ENCODE peak calls at places on chromosome 5, in five cellular contexts. One of them, this sample, is unnamed.

GRCh38 chr5:108924457-108924961 is 176.8 kb downstream of the FER start:
- DNase-seq in heart left ventricle: no peak
- DNase-seq in A549: no peak
- DNase-seq in EH: no peak
- DNase-seq in stimulated activated CD8-positive, alpha-beta memory T cell treated with anti-CD3 and anti-CD28 coated beads, Interleukin-4, amount 100 ng/mL, for 24 hours: no peak
- DNase-seq in this sample: no peak

GRCh38 chr5:95406426-95407093 is 15.4 kb downstream of the FAM81B start:
- DNase-seq in heart left ventricle: no peak
- DNase-seq in stimulated activated CD8-positive, alpha-beta memory T cell treated with anti-CD3 and anti-CD28 coated beads, Interleukin-4, amount 100 ng/mL, for 24 hours: no peak
- DNase-seq in EH: peak
- DNase-seq in A549: no peak
- DNase-seq in this sample: no peak

GRCh38 chr5:134582281-134582680 is 50.3 kb downstream of the SAR1B start:
- DNase-seq in stimulated activated CD8-positive, alpha-beta memory T cell treated with anti-CD3 and anti-CD28 coated beads, Interleukin-4, amount 100 ng/mL, for 24 hours: no peak
- DNase-seq in heart left ventricle: no peak
- DNase-seq in A549: no peak
- DNase-seq in EH: no peak
- DNase-seq in this sample: no peak

GRCh38 chr5:179878222-179879002 is 19.8 kb upstream of the MRNIP start:
- DNase-seq in EH: peak
- DNase-seq in heart left ventricle: no peak
- DNase-seq in stimulated activated CD8-positive, alpha-beta memory T cell treated with anti-CD3 and anti-CD28 coated beads, Interleukin-4, amount 100 ng/mL, for 24 hours: no peak
- DNase-seq in A549: no peak
- DNase-seq in this sample: no peak

GRCh38 chr5:75040973-75041372 is 11.4 kb downstream of the GCNT4 start:
- DNase-seq in stimulated activated CD8-positive, alpha-beta memory T cell treated with anti-CD3 and anti-CD28 coated beads, Interleukin-4, amount 100 ng/mL, for 24 hours: no peak
- DNase-seq in A549: no peak
- DNase-seq in heart left ventricle: no peak
- DNase-seq in EH: peak
- DNase-seq in this sample: no peak

GRCh38 chr5:160395111-160395510 is 4.7 kb downstream of the FAM200C start:
- DNase-seq in heart left ventricle: no peak
- DNase-seq in EH: no peak
- DNase-seq in stimulated activated CD8-positive, alpha-beta memory T cell treated with anti-CD3 and anti-CD28 coated beads, Interleukin-4, amount 100 ng/mL, for 24 hours: no peak
- DNase-seq in A549: no peak
- DNase-seq in this sample: no peak

GRCh38 chr5:84113246-84114118 is 271.2 kb downstream of the EDIL3 start:
- DNase-seq in EH: peak
- DNase-seq in heart left ventricle: no peak
- DNase-seq in stimulated activated CD8-positive, alpha-beta memory T cell treated with anti-CD3 and anti-CD28 coated beads, Interleukin-4, amount 100 ng/mL, for 24 hours: no peak
- DNase-seq in A549: no peak
- DNase-seq in this sample: no peak

GRCh38 chr5:84480873-84481637 is 96.4 kb upstream of the EDIL3 start:
- DNase-seq in heart left ventricle: no peak
- DNase-seq in stimulated activated CD8-positive, alpha-beta memory T cell treated with anti-CD3 and anti-CD28 coated beads, Interleukin-4, amount 100 ng/mL, for 24 hours: no peak
- DNase-seq in EH: no peak
- DNase-seq in A549: no peak
- DNase-seq in this sample: no peak

GRCh38 chr5:52657231-52657645 is 130.5 kb upstream of the ITGA1 start:
- DNase-seq in heart left ventricle: no peak
- DNase-seq in A549: peak
- DNase-seq in EH: peak
- DNase-seq in stimulated activated CD8-positive, alpha-beta memory T cell treated with anti-CD3 and anti-CD28 coated beads, Interleukin-4, amount 100 ng/mL, for 24 hours: no peak
- DNase-seq in this sample: no peak

GRCh38 chr5:7493622-7494021 is 97.7 kb downstream of the ADCY2 start:
- DNase-seq in EH: no peak
- DNase-seq in stimulated activated CD8-positive, alpha-beta memory T cell treated with anti-CD3 and anti-CD28 coated beads, Interleukin-4, amount 100 ng/mL, for 24 hours: no peak
- DNase-seq in A549: no peak
- DNase-seq in heart left ventricle: no peak
- DNase-seq in this sample: no peak

GRCh38 chr5:113112435-113112834 is 135.8 kb downstream of the DCP2 start:
- DNase-seq in A549: no peak
- DNase-seq in heart left ventricle: no peak
- DNase-seq in EH: peak
- DNase-seq in stimulated activated CD8-positive, alpha-beta memory T cell treated with anti-CD3 and anti-CD28 coated beads, Interleukin-4, amount 100 ng/mL, for 24 hours: no peak
- DNase-seq in this sample: no peak

GRCh38 chr5:116600876-116601275 is 26.3 kb upstream of the SEMA6A start:
- DNase-seq in stimulated activated CD8-positive, alpha-beta memory T cell treated with anti-CD3 and anti-CD28 coated beads, Interleukin-4, amount 100 ng/mL, for 24 hours: no peak
- DNase-seq in EH: peak
- DNase-seq in heart left ventricle: no peak
- DNase-seq in A549: no peak
- DNase-seq in this sample: no peak

GRCh38 chr5:179251276-179251969 is 93.8 kb downstream of the ADAMTS2 start:
- DNase-seq in EH: no peak
- DNase-seq in stimulated activated CD8-positive, alpha-beta memory T cell treated with anti-CD3 and anti-CD28 coated beads, Interleukin-4, amount 100 ng/mL, for 24 hours: no peak
- DNase-seq in A549: no peak
- DNase-seq in heart left ventricle: no peak
- DNase-seq in this sample: no peak

GRCh38 chr5:52746539-52746938 is 41.2 kb upstream of the ITGA1 start:
- DNase-seq in EH: peak
- DNase-seq in A549: no peak
- DNase-seq in heart left ventricle: no peak
- DNase-seq in stimulated activated CD8-positive, alpha-beta memory T cell treated with anti-CD3 and anti-CD28 coated beads, Interleukin-4, amount 100 ng/mL, for 24 hours: no peak
- DNase-seq in this sample: no peak

GRCh38 chr5:82211855-82212572 is 66.1 kb downstream of the RPS23 start:
- DNase-seq in EH: no peak
- DNase-seq in heart left ventricle: no peak
- DNase-seq in A549: no peak
- DNase-seq in stimulated activated CD8-positive, alpha-beta memory T cell treated with anti-CD3 and anti-CD28 coated beads, Interleukin-4, amount 100 ng/mL, for 24 hours: no peak
- DNase-seq in this sample: no peak

GRCh38 chr5:16593630-16594029 is 23.2 kb downstream of the RETREG1 start:
- DNase-seq in heart left ventricle: no peak
- DNase-seq in stimulated activated CD8-positive, alpha-beta memory T cell treated with anti-CD3 and anti-CD28 coated beads, Interleukin-4, amount 100 ng/mL, for 24 hours: no peak
- DNase-seq in EH: no peak
- DNase-seq in A549: no peak
- DNase-seq in this sample: no peak

GRCh38 chr5:33513786-33514185 is 73.0 kb downstream of the TARS1 start:
- DNase-seq in A549: no peak
- DNase-seq in EH: peak
- DNase-seq in heart left ventricle: no peak
- DNase-seq in stimulated activated CD8-positive, alpha-beta memory T cell treated with anti-CD3 and anti-CD28 coated beads, Interleukin-4, amount 100 ng/mL, for 24 hours: no peak
- DNase-seq in this sample: no peak

GRCh38 chr5:90477073-90477472 is 2.4 kb downstream of the POLR3G start:
- DNase-seq in EH: peak
- DNase-seq in stimulated activated CD8-positive, alpha-beta memory T cell treated with anti-CD3 and anti-CD28 coated beads, Interleukin-4, amount 100 ng/mL, for 24 hours: no peak
- DNase-seq in A549: no peak
- DNase-seq in heart left ventricle: no peak
- DNase-seq in this sample: no peak

GRCh38 chr5:92922231-92922967 is 658.6 kb downstream of the NR2F1-AS1 start:
- DNase-seq in EH: no peak
- DNase-seq in heart left ventricle: no peak
- DNase-seq in A549: no peak
- DNase-seq in stimulated activated CD8-positive, alpha-beta memory T cell treated with anti-CD3 and anti-CD28 coated beads, Interleukin-4, amount 100 ng/mL, for 24 hours: no peak
- DNase-seq in this sample: no peak

GRCh38 chr5:173671121-173671949 is 54.9 kb upstream of the BOD1 start:
- DNase-seq in EH: peak
- DNase-seq in A549: no peak
- DNase-seq in heart left ventricle: peak
- DNase-seq in stimulated activated CD8-positive, alpha-beta memory T cell treated with anti-CD3 and anti-CD28 coated beads, Interleukin-4, amount 100 ng/mL, for 24 hours: no peak
- DNase-seq in this sample: no peak

GRCh38 chr5:40871177-40871576 is 30.0 kb downstream of the CARD6 start:
- DNase-seq in heart left ventricle: no peak
- DNase-seq in A549: no peak
- DNase-seq in EH: peak
- DNase-seq in stimulated activated CD8-positive, alpha-beta memory T cell treated with anti-CD3 and anti-CD28 coated beads, Interleukin-4, amount 100 ng/mL, for 24 hours: no peak
- DNase-seq in this sample: no peak

GRCh38 chr5:139635606-139636206 is 12.4 kb upstream of the CXXC5 start:
- DNase-seq in EH: peak
- DNase-seq in heart left ventricle: peak
- DNase-seq in A549: no peak
- DNase-seq in stimulated activated CD8-positive, alpha-beta memory T cell treated with anti-CD3 and anti-CD28 coated beads, Interleukin-4, amount 100 ng/mL, for 24 hours: no peak
- DNase-seq in this sample: no peak

GRCh38 chr5:42963412-42963811 is 76.7 kb downstream of the ANXA2R start:
- DNase-seq in stimulated activated CD8-positive, alpha-beta memory T cell treated with anti-CD3 and anti-CD28 coated beads, Interleukin-4, amount 100 ng/mL, for 24 hours: no peak
- DNase-seq in EH: no peak
- DNase-seq in A549: no peak
- DNase-seq in heart left ventricle: no peak
- DNase-seq in this sample: no peak

GRCh38 chr5:58406394-58406793 is 53.5 kb downstream of the PLK2 start:
- DNase-seq in EH: no peak
- DNase-seq in heart left ventricle: no peak
- DNase-seq in A549: no peak
- DNase-seq in stimulated activated CD8-positive, alpha-beta memory T cell treated with anti-CD3 and anti-CD28 coated beads, Interleukin-4, amount 100 ng/mL, for 24 hours: no peak
- DNase-seq in this sample: no peak

GRCh38 chr5:9534881-9535517 is 10.9 kb downstream of the SEMA5A start:
- DNase-seq in A549: no peak
- DNase-seq in EH: no peak
- DNase-seq in stimulated activated CD8-positive, alpha-beta memory T cell treated with anti-CD3 and anti-CD28 coated beads, Interleukin-4, amount 100 ng/mL, for 24 hours: no peak
- DNase-seq in heart left ventricle: no peak
- DNase-seq in this sample: no peak

GRCh38 chr5:142821733-142822487 is 51.7 kb downstream of the ARHGAP26 start:
- DNase-seq in A549: peak
- DNase-seq in stimulated activated CD8-positive, alpha-beta memory T cell treated with anti-CD3 and anti-CD28 coated beads, Interleukin-4, amount 100 ng/mL, for 24 hours: no peak
- DNase-seq in heart left ventricle: no peak
- DNase-seq in EH: peak
- DNase-seq in this sample: no peak

GRCh38 chr5:134851307-134851923 is 5.6 kb downstream of the C5orf24 start:
- DNase-seq in stimulated activated CD8-positive, alpha-beta memory T cell treated with anti-CD3 and anti-CD28 coated beads, Interleukin-4, amount 100 ng/mL, for 24 hours: no peak
- DNase-seq in EH: peak
- DNase-seq in heart left ventricle: no peak
- DNase-seq in A549: no peak
- DNase-seq in this sample: no peak

GRCh38 chr5:111774525-111774924 is 17.5 kb upstream of the NREP start:
- DNase-seq in heart left ventricle: no peak
- DNase-seq in stimulated activated CD8-positive, alpha-beta memory T cell treated with anti-CD3 and anti-CD28 coated beads, Interleukin-4, amount 100 ng/mL, for 24 hours: no peak
- DNase-seq in A549: no peak
- DNase-seq in EH: peak
- DNase-seq in this sample: no peak

GRCh38 chr5:107340631-107341030 is 330.1 kb downstream of the EFNA5 start:
- DNase-seq in A549: no peak
- DNase-seq in heart left ventricle: no peak
- DNase-seq in EH: no peak
- DNase-seq in stimulated activated CD8-positive, alpha-beta memory T cell treated with anti-CD3 and anti-CD28 coated beads, Interleukin-4, amount 100 ng/mL, for 24 hours: no peak
- DNase-seq in this sample: no peak

GRCh38 chr5:163339148-163339547 is 98.2 kb upstream of the CCNG1 start:
- DNase-seq in EH: no peak
- DNase-seq in stimulated activated CD8-positive, alpha-beta memory T cell treated with anti-CD3 and anti-CD28 coated beads, Interleukin-4, amount 100 ng/mL, for 24 hours: no peak
- DNase-seq in A549: no peak
- DNase-seq in heart left ventricle: no peak
- DNase-seq in this sample: no peak

GRCh38 chr5:17805426-17805825 is 171.2 kb downstream of the TAF11L14 start:
- DNase-seq in heart left ventricle: no peak
- DNase-seq in EH: no peak
- DNase-seq in A549: no peak
- DNase-seq in stimulated activated CD8-positive, alpha-beta memory T cell treated with anti-CD3 and anti-CD28 coated beads, Interleukin-4, amount 100 ng/mL, for 24 hours: no peak
- DNase-seq in this sample: no peak

GRCh38 chr5:96652769-96653455 is 9.3 kb upstream of the CAST start:
- DNase-seq in A549: no peak
- DNase-seq in EH: peak
- DNase-seq in stimulated activated CD8-positive, alpha-beta memory T cell treated with anti-CD3 and anti-CD28 coated beads, Interleukin-4, amount 100 ng/mL, for 24 hours: no peak
- DNase-seq in heart left ventricle: no peak
- DNase-seq in this sample: no peak

GRCh38 chr5:117953272-117953671 is 1035.1 kb downstream of the DTWD2 start:
- DNase-seq in stimulated activated CD8-positive, alpha-beta memory T cell treated with anti-CD3 and anti-CD28 coated beads, Interleukin-4, amount 100 ng/mL, for 24 hours: no peak
- DNase-seq in heart left ventricle: no peak
- DNase-seq in EH: no peak
- DNase-seq in A549: no peak
- DNase-seq in this sample: no peak

GRCh38 chr5:35180046-35180445 is 50.2 kb downstream of the PRLR start:
- DNase-seq in heart left ventricle: no peak
- DNase-seq in EH: no peak
- DNase-seq in A549: no peak
- DNase-seq in stimulated activated CD8-positive, alpha-beta memory T cell treated with anti-CD3 and anti-CD28 coated beads, Interleukin-4, amount 100 ng/mL, for 24 hours: no peak
- DNase-seq in this sample: no peak

GRCh38 chr5:152689275-152689711 is 284.2 kb upstream of the NMUR2 start:
- DNase-seq in stimulated activated CD8-positive, alpha-beta memory T cell treated with anti-CD3 and anti-CD28 coated beads, Interleukin-4, amount 100 ng/mL, for 24 hours: no peak
- DNase-seq in A549: no peak
- DNase-seq in heart left ventricle: no peak
- DNase-seq in EH: no peak
- DNase-seq in this sample: no peak

GRCh38 chr5:116763987-116764866 is 189.6 kb upstream of the SEMA6A start:
- DNase-seq in heart left ventricle: no peak
- DNase-seq in stimulated activated CD8-positive, alpha-beta memory T cell treated with anti-CD3 and anti-CD28 coated beads, Interleukin-4, amount 100 ng/mL, for 24 hours: no peak
- DNase-seq in A549: no peak
- DNase-seq in EH: no peak
- DNase-seq in this sample: peak

GRCh38 chr5:147763791-147764525 is 18.6 kb downstream of the JAKMIP2 start:
- DNase-seq in heart left ventricle: no peak
- DNase-seq in stimulated activated CD8-positive, alpha-beta memory T cell treated with anti-CD3 and anti-CD28 coated beads, Interleukin-4, amount 100 ng/mL, for 24 hours: no peak
- DNase-seq in EH: peak
- DNase-seq in A549: no peak
- DNase-seq in this sample: no peak

GRCh38 chr5:62720036-62720441 is 141.4 kb downstream of the LRRC70 start:
- DNase-seq in EH: peak
- DNase-seq in heart left ventricle: no peak
- DNase-seq in stimulated activated CD8-positive, alpha-beta memory T cell treated with anti-CD3 and anti-CD28 coated beads, Interleukin-4, amount 100 ng/mL, for 24 hours: no peak
- DNase-seq in A549: peak
- DNase-seq in this sample: peak

This sample was measured in GM12878.